ENCODE peak calls at places on chromosome 16, in eight cellular contexts. T is ovary, W is astrocyte of the spinal cord, R is esophagus squamous epithelium, N is cardiac muscle cell, F is IMR-90, L is fibroblast of mammary gland, I is adrenal gland. U is an unnamed sample.

GRCh38 chr16:31093132-31093703 is 1.4 kb downstream of the VKORC1 start:
- DNase-seq in T (no peak), W (peak), R (no peak), N (peak), F (peak), L (peak), I (peak), U (no peak)

GRCh38 chr16:69276143-69277115 is 34.7 kb upstream of the VPS4A start:
- DNase-seq in T (peak), W (peak), R (no peak), N (no peak), F (peak), L (peak), I (no peak), U (peak)

GRCh38 chr16:72094266-72094610 is 591 bp downstream of the DHX38 start:
- DNase-seq in T (no peak), W (no peak), R (no peak), N (peak), F (no peak), L (no peak), I (no peak), U (no peak)

GRCh38 chr16:50025544-50025931 is 513 bp downstream of the CNEP1R1 start:
- DNase-seq in T (no peak), W (peak), R (no peak), N (peak), F (no peak), L (no peak), I (peak), U (no peak)

GRCh38 chr16:89696598-89697128 is 4.8 kb downstream of the SPATA2L start:
- DNase-seq in T (peak), W (no peak), R (no peak), N (no peak), F (no peak), L (no peak), I (peak), U (no peak)

GRCh38 chr16:67163164-67163902 is 1.2 kb upstream of the HSF4 start:
- DNase-seq in T (peak), W (peak), R (no peak), N (peak), F (peak), L (no peak), I (peak), U (peak)

GRCh38 chr16:30535106-30535776 is 583 bp upstream of the ZNF747 start:
- DNase-seq in T (no peak), W (no peak), R (no peak), N (no peak), F (no peak), L (peak), I (no peak), U (no peak)

GRCh38 chr16:29114476-29115012 is 129.7 kb downstream of the LAT start:
- DNase-seq in T (no peak), W (no peak), R (no peak), N (no peak), F (no peak), L (peak), I (no peak), U (no peak)

GRCh38 chr16:60259956-60260355 is 1525.8 kb upstream of the GOT2 start:
- DNase-seq in T (no peak), W (no peak), R (no peak), N (no peak), F (no peak), L (no peak), I (no peak), U (no peak)

GRCh38 chr16:85735225-85735722 is 15.6 kb downstream of the C16orf74 start:
- DNase-seq in T (no peak), W (no peak), R (no peak), N (no peak), F (no peak), L (no peak), I (no peak), U (no peak)

GRCh38 chr16:19884021-19884485 is 595 bp downstream of the GPRC5B start:
- DNase-seq in T (peak), W (no peak), R (no peak), N (peak), F (no peak), L (no peak), I (peak), U (no peak)

GRCh38 chr16:86080131-86080875 is 181.3 kb downstream of the IRF8 start:
- DNase-seq in T (no peak), W (no peak), R (no peak), N (no peak), F (no peak), L (no peak), I (no peak), U (no peak)

GRCh38 chr16:89507219-89507833 is 877 bp upstream of the SPG7 start:
- DNase-seq in T (no peak), W (no peak), R (no peak), N (no peak), F (no peak), L (no peak), I (no peak), U (no peak)

GRCh38 chr16:84937196-84937935 is 74.0 kb downstream of the ZDHHC7 start:
- DNase-seq in T (no peak), W (no peak), R (no peak), N (no peak), F (no peak), L (no peak), I (no peak), U (no peak)

GRCh38 chr16:30028438-30029093 is 2.5 kb downstream of the TLCD3B start:
- DNase-seq in T (peak), W (no peak), R (no peak), N (peak), F (no peak), L (no peak), I (no peak), U (no peak)

GRCh38 chr16:56610017-56610608 is 1.7 kb downstream of the MT2A start:
- DNase-seq in T (no peak), W (peak), R (no peak), N (no peak), F (peak), L (peak), I (peak), U (peak)

GRCh38 chr16:50152386-50152806 is 710 bp upstream of the TENT4B start:
- DNase-seq in T (no peak), W (peak), R (no peak), N (peak), F (no peak), L (peak), I (no peak), U (peak)

GRCh38 chr16:67702130-67702529 is 17.0 kb downstream of the GFOD2 start:
- DNase-seq in T (no peak), W (no peak), R (no peak), N (no peak), F (no peak), L (no peak), I (no peak), U (no peak)

GRCh38 chr16:57807968-57808528 is 5.8 kb upstream of the KIFC3 start:
- DNase-seq in T (peak), W (peak), R (no peak), N (peak), F (peak), L (peak), I (peak), U (peak)

GRCh38 chr16:57810197-57811024 is 8.1 kb upstream of the KIFC3 start:
- DNase-seq in T (no peak), W (peak), R (peak), N (no peak), F (peak), L (peak), I (peak), U (peak)

GRCh38 chr16:57809843-57810196 is 7.5 kb upstream of the KIFC3 start:
- DNase-seq in T (no peak), W (no peak), R (no peak), N (no peak), F (no peak), L (no peak), I (peak), U (no peak)

GRCh38 chr16:57808589-57808988 is 6.3 kb upstream of the KIFC3 start:
- DNase-seq in T (no peak), W (no peak), R (no peak), N (no peak), F (no peak), L (no peak), I (no peak), U (no peak)

DNA sequence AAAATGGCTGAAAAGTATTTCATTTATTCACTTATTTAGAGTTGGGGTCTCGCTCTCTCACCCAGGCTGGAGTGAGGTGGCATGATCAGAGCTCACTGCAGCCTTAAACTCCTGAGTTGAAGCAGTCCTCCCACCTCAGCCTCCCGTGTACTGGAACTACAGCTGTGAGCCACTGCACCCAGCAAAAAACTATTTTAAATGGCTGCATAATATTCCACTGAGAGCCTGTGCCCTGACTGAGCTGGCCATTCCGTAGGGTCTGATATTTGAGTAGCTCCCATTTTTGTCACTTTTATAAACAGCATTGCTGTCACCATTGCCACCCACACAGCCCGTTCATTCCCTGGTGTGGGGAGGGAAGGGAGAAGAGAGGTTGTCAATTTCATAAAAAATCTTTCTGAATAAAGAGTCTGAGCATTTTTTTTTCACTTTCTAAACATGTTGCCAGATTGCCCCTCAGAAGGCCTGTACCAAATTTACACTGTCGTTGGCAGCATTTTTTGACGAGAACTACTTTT is 7.0 kb upstream of the KIFC3 start:
- DNase-seq in T (no peak), W (no peak), R (no peak), N (no peak), F (no peak), L (no peak), I (no peak), U (no peak)
- TF ChIP-seq CTCF in T (no peak), W (no peak), R (no peak), N (no peak), F (no peak), L (no peak), I (no peak), U (no peak)

GRCh38 chr16:87264634-87265033 is 52.6 kb downstream of the C16orf95 start:
- DNase-seq in T (no peak), W (no peak), R (no peak), N (no peak), F (no peak), L (no peak), I (no peak), U (no peak)
- H3K4me3 ChIP-seq in T (no peak), W (no peak), R (no peak), N (no peak), F (no peak), L (no peak), I (no peak), U (no peak)

GRCh38 chr16:75238853-75239371 is 12.5 kb downstream of the BCAR1 start:
- DNase-seq in T (no peak), W (no peak), R (no peak), N (no peak), F (no peak), L (peak), I (no peak), U (no peak)
- TF ChIP-seq CTCF in T (no peak), W (peak), R (no peak), N (peak), F (peak), L (no peak), I (peak), U (peak)

GRCh38 chr16:52545157-52545543 is 1.8 kb downstream of the TOX3 start:
- DNase-seq in T (no peak), W (peak), R (no peak), N (peak), F (no peak), L (no peak), I (no peak), U (no peak)
- H3K4me3 ChIP-seq in T (peak), W (no peak), R (peak), N (peak), F (no peak), L (no peak), I (no peak), U (no peak)

DNA sequence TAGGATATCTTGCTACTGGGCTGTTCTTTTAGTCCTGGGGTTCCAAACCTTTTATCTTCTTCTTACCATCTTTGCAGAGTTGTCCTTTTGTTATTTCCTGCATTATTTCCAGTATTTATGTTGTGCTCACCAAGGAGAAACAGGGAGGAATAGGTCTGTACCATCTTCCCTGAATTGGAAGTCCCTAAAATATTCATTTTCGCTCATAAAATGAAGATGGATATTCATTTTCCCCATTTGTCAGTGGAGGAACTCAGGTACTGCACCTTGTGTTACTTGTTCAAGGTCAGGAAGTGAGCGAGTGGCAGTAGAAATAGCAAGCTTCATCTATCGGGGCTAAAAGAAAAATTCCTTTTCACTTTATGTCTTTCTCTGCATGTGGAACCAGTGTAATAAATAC is 989.7 kb downstream of the CDH11 start:
- DNase-seq in T (no peak), W (no peak), R (no peak), N (no peak), F (no peak), L (no peak), I (no peak), U (no peak)
- TF ChIP-seq CTCF in T (no peak), W (no peak), R (no peak), N (no peak), F (no peak), L (no peak), I (no peak), U (no peak)

GRCh38 chr16:693364-693763 is 3.2 kb upstream of the WDR24 start:
- DNase-seq in T (no peak), W (no peak), R (no peak), N (no peak), F (no peak), L (no peak), I (no peak), U (no peak)
- H3K4me3 ChIP-seq in T (no peak), W (no peak), R (peak), N (no peak), F (no peak), L (no peak), I (no peak), U (no peak)

DNA sequence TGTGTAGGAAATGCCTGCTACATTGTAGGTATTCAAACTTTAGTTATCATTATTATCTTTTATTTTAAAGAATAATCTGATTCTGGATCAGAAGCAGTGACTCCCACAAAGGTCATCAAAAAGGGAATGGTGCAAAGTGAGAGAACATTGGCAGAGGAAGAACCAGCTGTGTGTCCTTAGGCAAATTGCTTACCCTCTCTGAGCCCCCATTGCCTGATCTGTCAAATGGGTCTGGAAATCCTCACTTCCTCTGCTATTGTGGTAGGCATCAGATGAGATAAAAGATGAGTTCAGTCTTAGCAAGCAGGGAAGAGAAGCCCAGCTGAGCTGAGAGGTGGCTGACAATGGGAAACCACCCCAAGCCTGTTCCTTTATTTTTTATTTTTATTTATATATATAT is 24.3 kb upstream of the PLCG2 start:
- DNase-seq in T (no peak), W (no peak), R (no peak), N (no peak), F (no peak), L (no peak), I (no peak), U (no peak)
- TF ChIP-seq CTCF in T (no peak), W (no peak), R (no peak), N (no peak), F (no peak), L (no peak), I (no peak), U (no peak)

GRCh38 chr16:3687792-3688191 is 29.5 kb downstream of the TRAP1 start:
- DNase-seq in T (no peak), W (no peak), R (no peak), N (no peak), F (no peak), L (no peak), I (no peak), U (no peak)

GRCh38 chr16:3689731-3690130 is 27.6 kb downstream of the TRAP1 start:
- DNase-seq in T (no peak), W (no peak), R (no peak), N (no peak), F (no peak), L (no peak), I (no peak), U (no peak)

GRCh38 chr16:3691778-3692177 is 25.5 kb downstream of the TRAP1 start:
- DNase-seq in T (no peak), W (no peak), R (no peak), N (no peak), F (no peak), L (peak), I (no peak), U (no peak)

GRCh38 chr16:3690470-3690918 is 26.8 kb downstream of the TRAP1 start:
- DNase-seq in T (peak), W (peak), R (peak), N (peak), F (peak), L (peak), I (peak), U (peak)

DNA sequence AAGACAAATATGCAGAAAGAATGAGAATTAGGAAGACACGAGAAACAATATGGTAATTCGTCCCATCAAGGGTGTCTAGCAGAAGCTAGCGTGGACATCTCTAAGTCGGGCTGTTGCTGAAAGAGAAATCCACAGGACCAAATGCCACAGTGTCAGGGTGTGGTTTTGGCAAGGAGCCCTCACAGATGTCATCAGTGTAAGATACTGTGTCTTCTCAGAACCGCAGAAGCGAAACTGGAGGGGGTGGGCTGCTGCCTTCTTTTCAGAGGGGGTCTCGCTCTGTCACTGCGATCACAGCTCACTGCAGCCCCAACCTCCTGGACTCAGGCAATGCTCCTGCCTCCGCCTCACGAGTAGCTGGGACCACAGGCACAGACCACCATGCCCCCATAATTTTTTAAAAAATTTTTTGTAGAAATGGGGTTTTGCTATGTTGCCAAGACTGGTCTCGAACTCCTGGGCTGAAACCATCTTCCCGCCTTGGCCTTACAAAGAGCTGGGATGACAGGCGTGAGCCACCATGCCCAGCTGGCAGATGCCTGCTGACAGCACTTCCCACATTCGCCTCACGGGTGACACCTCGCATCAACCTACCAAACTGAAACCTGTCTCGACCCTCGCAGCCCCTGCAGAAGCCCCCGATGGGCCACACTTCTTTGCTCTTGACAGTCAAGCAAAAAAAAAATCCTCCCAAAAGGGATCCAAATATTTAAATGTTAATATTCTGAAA is 26.2 kb downstream of the TRAP1 start:
- DNase-seq in T (no peak), W (peak), R (no peak), N (no peak), F (no peak), L (peak), I (no peak), U (no peak)
- H3K4me3 ChIP-seq in T (peak), W (no peak), R (peak), N (no peak), F (no peak), L (peak), I (no peak), U (peak)

GRCh38 chr16:54281535-54282201 is 4.9 kb downstream of the IRX3 start:
- DNase-seq in T (peak), W (no peak), R (no peak), N (peak), F (no peak), L (no peak), I (peak), U (no peak)

GRCh38 chr16:54280751-54281150 is 5.8 kb downstream of the IRX3 start:
- DNase-seq in T (no peak), W (peak), R (no peak), N (no peak), F (no peak), L (peak), I (no peak), U (no peak)

GRCh38 chr16:54282923-54283734 is 3.5 kb downstream of the IRX3 start:
- DNase-seq in T (peak), W (no peak), R (no peak), N (peak), F (no peak), L (no peak), I (no peak), U (no peak)

GRCh38 chr16:54283735-54284318 is 2.8 kb downstream of the IRX3 start:
- DNase-seq in T (peak), W (no peak), R (no peak), N (no peak), F (no peak), L (no peak), I (no peak), U (no peak)

DNA sequence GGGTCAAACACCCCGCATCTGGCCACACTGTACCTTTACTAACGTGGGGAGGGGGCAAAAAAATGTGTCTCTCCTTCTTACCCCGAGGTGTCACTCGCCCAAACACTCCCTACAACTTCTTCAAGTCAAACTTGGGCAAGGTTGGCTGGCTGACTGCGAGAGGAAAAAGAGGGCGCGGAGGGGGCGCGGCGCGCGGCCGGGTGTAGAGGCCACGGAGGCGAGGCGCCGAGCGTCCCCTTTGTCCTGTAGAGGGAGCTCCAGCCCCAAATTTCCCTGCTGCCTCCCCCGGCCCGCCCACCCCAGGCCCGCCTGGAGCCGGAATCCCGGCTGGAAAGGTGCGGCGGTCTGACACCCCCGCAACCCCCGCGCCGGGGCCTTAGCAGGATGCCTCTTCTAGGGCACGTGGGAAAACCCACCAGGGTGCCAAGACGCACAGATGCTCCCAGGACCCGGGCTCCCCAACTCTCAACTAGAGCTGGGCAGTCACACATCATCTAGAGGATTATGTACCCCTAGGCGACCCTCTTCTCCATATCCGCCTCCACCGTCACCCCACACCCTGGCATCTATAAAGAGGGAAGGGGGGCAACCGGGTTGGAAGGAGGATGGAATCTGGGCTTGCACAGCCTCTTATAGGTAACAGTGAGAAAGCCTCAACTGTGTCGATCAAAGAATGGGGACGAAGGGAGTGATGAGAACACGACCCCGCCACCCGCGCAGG is 4.2 kb downstream of the IRX3 start:
- DNase-seq in T (peak), W (peak), R (no peak), N (peak), F (no peak), L (peak), I (peak), U (peak)
- TF ChIP-seq CTCF in T (no peak), W (peak), R (peak), N (peak), F (peak), L (peak), I (peak), U (peak)

GRCh38 chr16:8712589-8713361 is 38.4 kb downstream of the ABAT start:
- DNase-seq in T (no peak), W (no peak), R (no peak), N (no peak), F (no peak), L (no peak), I (peak), U (no peak)
- H3K4me3 ChIP-seq in T (no peak), W (no peak), R (no peak), N (no peak), F (no peak), L (no peak), I (no peak), U (no peak)

U was measured in fibroblast of pulmonary artery.